ENCODE peak calls at places on chromosomes 7 and 10, in eight cellular contexts. M is fibroblast of pulmonary artery; V is stimulated activated CD4-positive, alpha-beta T cell treated with anti-CD3 and anti-CD28 coated beads, Interleukin-15, amount 100 ng/mL, for 24 hours; A is PC-3; T is activated CD8-positive, alpha-beta memory T cell treated with anti-CD3 and anti-CD28 coated beads, Interleukin-2, amount 50 U/mL, for 48 hours; O is ELR; E is stimulated activated naive CD4-positive, alpha-beta T cell; I is left ventricle myocardium inferior. U is an unnamed sample.

GRCh38 chr10:15223174-15223573 is 54.7 kb upstream of the NMT2 start:
- DNase-seq in M (peak; percentile 85), V (no peak), A (peak; percentile 51), T (no peak), O (peak; percentile 85), E (no peak), I (no peak), U (no peak)

GRCh38 chr7:30382607-30383006 is 96.0 kb downstream of the NOD1 start:
- DNase-seq in M (no peak), V (no peak), A (no peak), T (no peak), O (no peak), E (no peak), I (no peak), U (no peak)

GRCh38 chr7:98265841-98266271 is 13.8 kb upstream of the TECPR1 start:
- DNase-seq in M (peak; percentile 32), V (no peak), A (no peak), T (no peak), O (peak; percentile 74), E (no peak), I (no peak), U (no peak)

GRCh38 chr10:111515706-111516105 is 438.9 kb downstream of the ADRA2A start:
- DNase-seq in M (no peak), V (no peak), A (no peak), T (no peak), O (no peak), E (no peak), I (no peak), U (no peak)

GRCh38 chr7:47326220-47326619 is 255.7 kb downstream of the TNS3 start:
- DNase-seq in M (peak; percentile 86), V (no peak), A (peak; percentile 31), T (no peak), O (peak; percentile 87), E (no peak), I (no peak), U (no peak)

GRCh38 chr10:387949-388660 is 252.8 kb downstream of the ZMYND11 start:
- DNase-seq in M (no peak), V (no peak), A (no peak), T (peak; percentile 17), O (no peak), E (no peak), I (no peak), U (no peak)

GRCh38 chr7:132654150-132654549 is 77.9 kb upstream of the PLXNA4 start:
- DNase-seq in M (peak; percentile 29), V (peak; percentile 6), A (peak; percentile 23), T (no peak), O (peak; percentile 27), E (no peak), I (no peak), U (peak; percentile 53)

GRCh38 chr10:131024259-131025131 is 287.0 kb downstream of the TCERG1L start:
- DNase-seq in M (no peak), V (no peak), A (no peak), T (no peak), O (no peak), E (no peak), I (no peak), U (no peak)

GRCh38 chr7:90488220-90488619 is 18.8 kb downstream of the PTTG1IP2 start:
- DNase-seq in M (no peak), V (no peak), A (peak; percentile 51), T (no peak), O (no peak), E (no peak), I (no peak), U (no peak)

GRCh38 chr7:78099715-78100477 is 301.3 kb downstream of the PHTF2 start:
- DNase-seq in M (peak; percentile 17), V (no peak), A (peak; percentile 10), T (no peak), O (peak; percentile 14), E (no peak), I (no peak), U (no peak)

GRCh38 chr10:80529604-80530003 is 8.1 kb upstream of the SH2D4B start:
- DNase-seq in M (no peak), V (peak; percentile 39), A (no peak), T (no peak), O (no peak), E (peak; percentile 64), I (peak; percentile 43), U (peak; percentile 59)

GRCh38 chr10:16809074-16809718 is 8.0 kb downstream of the RSU1 start:
- DNase-seq in M (peak; percentile 68), V (peak; percentile 75), A (peak; percentile 25), T (peak; percentile 71), O (peak; percentile 49), E (no peak), I (peak; percentile 32), U (peak; percentile 83)

GRCh38 chr10:111578076-111578475 is 501.2 kb downstream of the ADRA2A start:
- DNase-seq in M (no peak), V (no peak), A (no peak), T (no peak), O (no peak), E (no peak), I (no peak), U (no peak)

GRCh38 chr7:151088856-151089699 is 2.8 kb downstream of the AGAP3 start:
- DNase-seq in M (peak; percentile 62), V (peak; percentile 30), A (peak; percentile 39), T (no peak), O (peak; percentile 80), E (no peak), I (peak; percentile 69), U (peak; percentile 38)

GRCh38 chr7:135728136-135728669 is at the start of gene SLC13A4:
- DNase-seq in M (no peak), V (no peak), A (no peak), T (no peak), O (no peak), E (no peak), I (no peak), U (no peak)

GRCh38 chr7:158778476-158778875 is 50.8 kb downstream of the ESYT2 start:
- DNase-seq in M (no peak), V (no peak), A (no peak), T (no peak), O (peak; percentile 42), E (no peak), I (no peak), U (no peak)

U was measured in activated naive CD4-positive, alpha-beta T cell treated with anti-CD3 and anti-CD28 coated beads for 36 hours.